ENCODE peak calls at places on chromosomes 12 and 14, in nine cellular contexts. B, N, V, T, D, U, A, R and Q are unnamed samples.

GRCh38 chr12:43112101-43112661 is 439.8 kb downstream of the ADAMTS20 start:
- DNase-seq in B (no peak), N (no peak), V (no peak), T (no peak), D (no peak), U (no peak), A (no peak), R (no peak), Q (no peak)

GRCh38 chr12:34356233-34356987 is 334.1 kb downstream of the ALG10 start:
- DNase-seq in B (no peak), N (no peak), V (no peak), T (no peak), D (no peak), U (no peak), A (no peak), R (no peak), Q (no peak)

GRCh38 chr12:16581416-16581815 is 24.5 kb downstream of the LMO3 start:
- DNase-seq in B (no peak), N (no peak), V (no peak), T (no peak), D (no peak), U (no peak), A (no peak), R (no peak), Q (no peak)

GRCh38 chr14:58428011-58428807 is 690 bp downstream of the KIAA0586 start:
- DNase-seq in B (peak; percentile 43), N (no peak), V (peak; percentile 22), T (no peak), D (peak; percentile 48), U (peak; percentile 7), A (peak; percentile 72), R (no peak), Q (peak; percentile 27)

GRCh38 chr12:64895541-64895940 is 71.1 kb downstream of the TBC1D30 start:
- DNase-seq in B (no peak), N (no peak), V (no peak), T (no peak), D (peak; percentile 47), U (no peak), A (peak; percentile 51), R (no peak), Q (no peak)

GRCh38 chr12:19739195-19739776 is 300.0 kb downstream of the AEBP2 start:
- DNase-seq in B (peak; percentile 50), N (no peak), V (peak; percentile 32), T (no peak), D (peak; percentile 64), U (peak; percentile 5), A (peak; percentile 82), R (peak; percentile 54), Q (no peak)

GRCh38 chr12:46915082-46915481 is 89.3 kb upstream of the SLC38A4 start:
- DNase-seq in B (no peak), N (no peak), V (peak; percentile 85), T (no peak), D (peak; percentile 97), U (no peak), A (peak; percentile 87), R (peak; percentile 36), Q (no peak)

GRCh38 chr14:80787876-80788275 is 153.7 kb downstream of the CEP128 start:
- DNase-seq in B (no peak), N (no peak), V (no peak), T (no peak), D (peak; percentile 6), U (no peak), A (no peak), R (no peak), Q (no peak)

GRCh38 chr14:24965578-24965933 is 84.4 kb downstream of the STXBP6 start:
- DNase-seq in B (no peak), N (no peak), V (no peak), T (no peak), D (no peak), U (no peak), A (no peak), R (no peak), Q (no peak)

GRCh38 chr12:80580254-80580653 is 127.2 kb upstream of the MYF6 start:
- DNase-seq in B (no peak), N (no peak), V (peak; percentile 91), T (no peak), D (peak; percentile 92), U (no peak), A (peak; percentile 96), R (no peak), Q (no peak)

GRCh38 chr12:71439362-71439612 is 311 bp upstream of the LGR5 start:
- DNase-seq in B (no peak), N (no peak), V (no peak), T (no peak), D (no peak), U (no peak), A (no peak), R (no peak), Q (no peak)
- H3K4me3 ChIP-seq in B (peak overlapping the region; percentile 39), N (peak overlapping the region; percentile 57), V (peak overlapping the region; percentile 13), T (peak overlapping the region; percentile 47), D (peak overlapping the region; percentile 49), U (no peak overlapping the region), A (peak overlapping the region; percentile 25), R (peak overlapping the region; percentile 35), Q (peak overlapping the region; percentile 43)

GRCh38 chr12:116431677-116432300 is 127.4 kb upstream of the MAP1LC3B2 start:
- DNase-seq in B (no peak), N (no peak), V (no peak), T (no peak), D (no peak), U (no peak), A (no peak), R (no peak), Q (no peak)
- TF ChIP-seq CTCF in B (no peak), N (no peak), V (no peak), T (no peak), D (no peak), U (no peak), A (no peak), R (no peak), Q (no peak)

GRCh38 chr14:99286761-99287160 is 14.8 kb upstream of the BCL11B start:
- DNase-seq in B (no peak), N (no peak), V (no peak), T (no peak), D (no peak), U (no peak), A (no peak), R (no peak), Q (no peak)
- H3K4me3 ChIP-seq in B (no peak overlapping the region), N (no peak overlapping the region), V (no peak overlapping the region), T (no peak overlapping the region), D (no peak overlapping the region), U (no peak overlapping the region), A (no peak overlapping the region), R (no peak overlapping the region), Q (no peak overlapping the region)

GRCh38 chr12:3419538-3419937 is 71.5 kb upstream of the PRMT8 start:
- DNase-seq in B (no peak), N (no peak), V (no peak), T (no peak), D (no peak), U (no peak), A (no peak), R (no peak), Q (no peak)

GRCh38 chr12:3417937-3418336 is 73.1 kb upstream of the PRMT8 start:
- DNase-seq in B (no peak), N (no peak), V (no peak), T (no peak), D (no peak), U (no peak), A (no peak), R (no peak), Q (no peak)

GRCh38 chr12:3416670-3417069 is 74.3 kb upstream of the PRMT8 start:
- DNase-seq in B (no peak), N (no peak), V (no peak), T (no peak), D (no peak), U (no peak), A (no peak), R (no peak), Q (no peak)

GRCh38 chr12:3418609-3419469 is 72.2 kb upstream of the PRMT8 start:
- DNase-seq in B (no peak), N (no peak), V (no peak), T (no peak), D (no peak), U (no peak), A (no peak), R (no peak), Q (no peak)

GRCh38 chr12:3416159-3416558 is 74.8 kb upstream of the PRMT8 start:
- DNase-seq in B (no peak), N (no peak), V (no peak), T (no peak), D (no peak), U (no peak), A (no peak), R (no peak), Q (no peak)
- TF ChIP-seq CTCF in B (no peak), N (no peak), V (no peak), T (no peak), D (no peak), U (no peak), A (no peak), R (no peak), Q (no peak)

GRCh38 chr12:12804011-12804410 is 9.1 kb upstream of the DDX47 start:
- DNase-seq in B (peak; percentile 61), N (no peak), V (no peak), T (no peak), D (no peak), U (no peak), A (peak; percentile 41), R (no peak), Q (no peak)
- H3K4me3 ChIP-seq in B (peak overlapping the region; percentile 23), N (no peak overlapping the region), V (no peak overlapping the region), T (no peak overlapping the region), D (no peak overlapping the region), U (no peak overlapping the region), A (no peak overlapping the region), R (no peak overlapping the region), Q (no peak overlapping the region)

GRCh38 chr12:127025545-127025944 is 1241.4 kb upstream of the TMEM132C start:
- DNase-seq in B (no peak), N (no peak), V (no peak), T (no peak), D (peak; percentile 11), U (no peak), A (peak; percentile 8), R (no peak), Q (no peak)
- TF ChIP-seq CTCF in B (no peak), N (no peak), V (no peak), T (no peak), D (peak; percentile 46), U (peak; percentile 22), A (peak; percentile 20), R (no peak), Q (peak; percentile 19)